ENCODE peak calls at places on chromosomes 1 and 21, in five cellular contexts. R is stomach; Z is pancreas; D is stimulated activated CD4-positive, alpha-beta T cell treated with anti-CD3 and anti-CD28 coated beads, TNF-alpha, amount 100 ng/mL, for 1 hour; T is NCI-H1417. G is an unnamed sample.

GRCh38 chr1:53326088-53326597 is 1.7 kb downstream of the LRP8 start:
- DNase-seq in R (peak; percentile 89), Z (peak; percentile 71), D (peak; percentile 73), T (peak; percentile 89), G (peak; percentile 97)

GRCh38 chr1:183734600-183735036 is 70.3 kb upstream of the RGL1 start:
- DNase-seq in R (no peak), Z (no peak), D (no peak), T (no peak), G (no peak)

GRCh38 chr1:39649786-39650185 is 10.3 kb upstream of the HEYL start:
- DNase-seq in R (no peak), Z (no peak), D (no peak), T (no peak), G (no peak)

GRCh38 chr1:227654858-227655752 is 80.0 kb downstream of the JMJD4 start:
- DNase-seq in R (no peak), Z (no peak), D (no peak), T (no peak), G (no peak)

GRCh38 chr21:36830041-36830440 is 131.1 kb downstream of the SIM2 start:
- DNase-seq in R (no peak), Z (no peak), D (no peak), T (no peak), G (no peak)

GRCh38 chr1:203673550-203674411 is 47.1 kb downstream of the ATP2B4 start:
- DNase-seq in R (peak; percentile 38), Z (no peak), D (peak; percentile 47), T (no peak), G (peak; percentile 57)

GRCh38 chr1:67458663-67459062 is 28.5 kb upstream of the SERBP1 start:
- DNase-seq in R (no peak), Z (no peak), D (no peak), T (peak; percentile 14), G (no peak)

GRCh38 chr1:162091681-162092524 is 22.4 kb downstream of the NOS1AP start:
- DNase-seq in R (no peak), Z (no peak), D (no peak), T (no peak), G (no peak)

GRCh38 chr1:202221911-202222909 is 28.6 kb downstream of the LGR6 start:
- DNase-seq in R (no peak), Z (no peak), D (no peak), T (peak; percentile 81), G (no peak)

GRCh38 chr1:9413143-9413876 is 120.6 kb downstream of the SPSB1 start:
- DNase-seq in R (peak; percentile 86), Z (peak; percentile 68), D (no peak), T (no peak), G (no peak)

GRCh38 chr1:94382163-94382562 is 36.0 kb upstream of the ABCD3 start:
- DNase-seq in R (peak; percentile 87), Z (peak; percentile 73), D (no peak), T (no peak), G (no peak)

GRCh38 chr1:170698711-170699275 is 34.9 kb downstream of the PRRX1 start:
- DNase-seq in R (no peak), Z (no peak), D (no peak), T (no peak), G (no peak)

GRCh38 chr21:41779659-41780058 is 12.8 kb upstream of the RIPK4 start:
- DNase-seq in R (peak; percentile 25), Z (no peak), D (no peak), T (peak; percentile 40), G (no peak)

GRCh38 chr1:53323316-53323715 is 4.6 kb downstream of the LRP8 start:
- DNase-seq in R (no peak), Z (no peak), D (no peak), T (no peak), G (no peak)

GRCh38 chr1:228354390-228355320 is 52.0 kb downstream of the TRIM11 start:
- DNase-seq in R (no peak), Z (peak; percentile 8), D (no peak), T (no peak), G (no peak)

GRCh38 chr1:35573776-35574654 is 901 bp downstream of the TFAP2E start:
- DNase-seq in R (no peak), Z (no peak), D (no peak), T (no peak), G (no peak)

GRCh38 chr1:156555715-156556114 is 16.6 kb downstream of the IQGAP3 start:
- DNase-seq in R (no peak), Z (no peak), D (no peak), T (no peak), G (no peak)

GRCh38 chr1:101728029-101728428 is 268.7 kb downstream of the OLFM3 start:
- DNase-seq in R (no peak), Z (no peak), D (no peak), T (no peak), G (no peak)

GRCh38 chr21:42056996-42057689 is 14.0 kb upstream of the UMODL1 start:
- DNase-seq in R (peak; percentile 85), Z (peak; percentile 62), D (no peak), T (peak; percentile 79), G (no peak)

GRCh38 chr1:205916541-205916940 is 26.7 kb downstream of the SLC26A9 start:
- DNase-seq in R (no peak), Z (no peak), D (no peak), T (no peak), G (no peak)

GRCh38 chr1:184793967-184794366 is 39.3 kb upstream of the EDEM3 start:
- DNase-seq in R (no peak), Z (no peak), D (no peak), T (no peak), G (no peak)

GRCh38 chr1:225880636-225881035 is 1.5 kb downstream of the TMEM63A start:
- DNase-seq in R (no peak), Z (no peak), D (no peak), T (no peak), G (no peak)

GRCh38 chr1:204575221-204576190 is 59.3 kb downstream of the MDM4 start:
- DNase-seq in R (no peak), Z (no peak), D (no peak), T (no peak), G (no peak)

GRCh38 chr1:10901091-10901893 is 104.8 kb upstream of the CASZ1 start:
- DNase-seq in R (peak; percentile 54), Z (no peak), D (no peak), T (peak; percentile 91), G (no peak)

GRCh38 chr1:168631671-168632400 is 55.4 kb downstream of the XCL1 start:
- DNase-seq in R (peak; percentile 34), Z (no peak), D (no peak), T (no peak), G (no peak)

GRCh38 chr1:2102753-2103152 is 52.5 kb downstream of the PRKCZ start:
- DNase-seq in R (no peak), Z (peak; percentile 1), D (no peak), T (no peak), G (no peak)

GRCh38 chr1:162561037-162561615 is 396 bp upstream of the UAP1 start:
- DNase-seq in R (peak; percentile 99), Z (peak; percentile 99), D (peak; percentile 95), T (peak; percentile 97), G (peak; percentile 98)

GRCh38 chr1:91526496-91526895 is 25.8 kb downstream of the CDC7 start:
- DNase-seq in R (no peak), Z (no peak), D (no peak), T (no peak), G (no peak)

GRCh38 chr1:205922314-205922713 is 20.9 kb downstream of the SLC26A9 start:
- DNase-seq in R (peak; percentile 24), Z (no peak), D (no peak), T (no peak), G (no peak)

GRCh38 chr1:231931846-231932454 is 305.4 kb downstream of the DISC1 start:
- DNase-seq in R (no peak), Z (no peak), D (no peak), T (no peak), G (no peak)